ENCODE peak calls at places on chromosomes 7 and 10, in five cellular contexts. O is GM13976; L is activated CD8-positive, alpha-beta memory T cell treated with anti-CD3 and anti-CD28 coated beads for 24 hours; A is AG09319; U is activated CD4-positive, CD25-positive, alpha-beta regulatory T cell treated with anti-CD3 and anti-CD28 coated beads, Interleukin-2, amount 50 U/mL, for 72 hours. W is an unnamed sample.

GRCh38 chr7:5077740-5078139 is 32.1 kb downstream of the RBAK start:
- DNase-seq in O (no peak), L (no peak), A (no peak), U (no peak), W (no peak)

GRCh38 chr10:98748298-98748697 is 301.6 kb upstream of the HPS1 start:
- DNase-seq in U (no peak), L (no peak), O (peak), A (no peak), W (no peak)

GRCh38 chr10:6917125-6917524 is 337.0 kb upstream of the PRKCQ start:
- DNase-seq in O (no peak), U (no peak), A (no peak), L (no peak), W (no peak)

GRCh38 chr7:117759950-117760640 is 113.1 kb downstream of the CTTNBP2 start:
- DNase-seq in L (no peak), A (no peak), O (no peak), U (no peak), W (no peak)

GRCh38 chr10:133438711-133439273 is 14.4 kb upstream of the SPRN start:
- DNase-seq in O (peak), U (no peak), L (peak), A (no peak), W (no peak)

GRCh38 chr10:44476421-44476820 is 91.5 kb upstream of the CXCL12 start:
- DNase-seq in A (no peak), O (no peak), L (no peak), U (no peak), W (no peak)

GRCh38 chr7:12982178-12982577 is 294.7 kb downstream of the ARL4A start:
- DNase-seq in L (no peak), O (no peak), A (no peak), U (no peak), W (no peak)

GRCh38 chr7:49443515-49443914 is 329.9 kb upstream of the VWC2 start:
- DNase-seq in L (no peak), A (no peak), U (no peak), O (no peak), W (no peak)

GRCh38 chr10:90751107-90751997 is 106.5 kb downstream of the HTR7 start:
- DNase-seq in U (no peak), O (peak), L (peak), A (no peak), W (no peak)

GRCh38 chr7:7175075-7175695 is 7.2 kb upstream of the C1GALT1 start:
- DNase-seq in U (no peak), O (no peak), L (no peak), A (no peak), W (no peak)

GRCh38 chr10:88793747-88794299 is 8.7 kb upstream of the LIPM start:
- DNase-seq in U (no peak), A (no peak), O (peak), L (no peak), W (no peak)

GRCh38 chr7:155585956-155586355 is 39.6 kb upstream of the CNPY1 start:
- DNase-seq in L (no peak), A (no peak), U (no peak), O (no peak), W (no peak)